ENCODE peak calls at places on chromosomes 12 and 14, in seven cellular contexts. O is A549; Y is AG10803; P is cardiac muscle cell; Q is CD8-positive, alpha-beta T cell; B is stomach; N is upper lobe of left lung. H is an unnamed sample.

GRCh38 chr14:21047378-21047781 is 5.2 kb downstream of the RNASE7 start:
- DNase-seq in O (no peak), Y (peak; percentile 96), P (peak; percentile 54), Q (no peak), B (no peak), N (no peak), H (no peak)

GRCh38 chr14:75562048-75562447 is 16.4 kb upstream of the FLVCR2 start:
- DNase-seq in O (no peak), Y (no peak), P (no peak), Q (no peak), B (no peak), N (no peak), H (no peak)

GRCh38 chr12:66156654-66157053 is 13.1 kb downstream of the TMBIM4 start:
- DNase-seq in O (no peak), Y (no peak), P (peak; percentile 74), Q (no peak), B (no peak), N (no peak), H (peak; percentile 38)

GRCh38 chr12:98417303-98417702 is 98.1 kb upstream of the TMPO start:
- DNase-seq in O (no peak), Y (peak; percentile 20), P (peak; percentile 41), Q (no peak), B (no peak), N (no peak), H (no peak)

GRCh38 chr12:123075591-123076171 is 75.2 kb downstream of the PITPNM2 start:
- DNase-seq in O (no peak), Y (no peak), P (no peak), Q (peak; percentile 77), B (peak; percentile 46), N (peak; percentile 72), H (no peak)

GRCh38 chr12:49518914-49519573 is 19.8 kb upstream of the KCNH3 start:
- DNase-seq in O (no peak), Y (no peak), P (peak; percentile 56), Q (no peak), B (no peak), N (no peak), H (peak; percentile 71)

GRCh38 chr12:19833775-19834501 is 394.6 kb downstream of the AEBP2 start:
- DNase-seq in O (no peak), Y (peak; percentile 82), P (peak; percentile 84), Q (no peak), B (no peak), N (no peak), H (no peak)

GRCh38 chr14:92994942-92995341 is 72.0 kb downstream of the CHGA start:
- DNase-seq in O (no peak), Y (no peak), P (no peak), Q (no peak), B (no peak), N (no peak), H (no peak)

GRCh38 chr14:105702275-105702817 is 176.0 kb downstream of the TMEM121 start:
- DNase-seq in O (no peak), Y (no peak), P (no peak), Q (no peak), B (no peak), N (no peak), H (no peak)

GRCh38 chr14:104771374-104771773 is 18.4 kb downstream of the SIVA1 start:
- DNase-seq in O (no peak), Y (no peak), P (no peak), Q (no peak), B (no peak), N (no peak), H (no peak)

DNA sequence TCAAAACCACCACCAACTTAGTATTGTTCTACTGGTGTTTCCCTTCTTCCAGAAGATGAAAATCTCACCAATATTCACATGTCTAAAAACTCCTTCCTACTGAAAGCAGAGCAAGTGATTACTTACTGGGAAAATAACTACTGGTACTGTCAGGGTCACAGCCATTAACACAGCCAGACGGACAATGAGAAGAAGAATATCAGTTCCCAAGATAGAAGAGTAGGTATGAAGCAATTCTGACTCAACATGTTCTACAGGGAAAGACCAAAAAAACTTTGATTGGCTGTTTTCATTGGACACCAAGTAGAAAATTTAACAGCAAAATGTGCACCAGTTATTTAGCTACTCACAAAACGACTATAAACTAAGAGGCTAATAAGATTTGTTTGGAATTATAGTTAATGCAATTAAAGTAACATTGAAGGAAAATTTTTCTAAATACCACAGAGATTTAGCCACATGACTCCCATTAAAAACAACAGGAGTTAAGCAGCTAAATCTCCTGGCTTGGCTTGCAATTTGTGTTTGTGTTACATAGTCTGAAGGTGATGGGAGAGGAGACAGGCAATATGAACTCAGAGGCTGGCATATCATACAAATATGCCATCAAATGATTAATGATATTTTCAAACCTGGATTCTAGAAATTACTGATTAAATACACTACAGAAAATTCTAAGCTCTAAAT is 9.5 kb downstream of the SLC38A2 start:
- DNase-seq in O (no peak), Y (no peak), P (peak; percentile 61), Q (no peak), B (no peak), N (no peak), H (no peak)
- H3K4me3 ChIP-seq in O (no peak overlapping the region), Y (peak overlapping the region; percentile 37), P (no peak overlapping the region), Q (no peak overlapping the region), B (no peak overlapping the region), N (peak overlapping the region; percentile 91), H (no peak overlapping the region)

GRCh38 chr12:29582156-29582555 is 84.7 kb upstream of the OVCH1 start:
- DNase-seq in O (no peak), Y (no peak), P (no peak), Q (no peak), B (no peak), N (no peak), H (no peak)
- H3K4me3 ChIP-seq in O (no peak overlapping the region), Y (no peak overlapping the region), P (no peak overlapping the region), Q (no peak overlapping the region), B (no peak overlapping the region), N (no peak overlapping the region), H (no peak overlapping the region)

DNA sequence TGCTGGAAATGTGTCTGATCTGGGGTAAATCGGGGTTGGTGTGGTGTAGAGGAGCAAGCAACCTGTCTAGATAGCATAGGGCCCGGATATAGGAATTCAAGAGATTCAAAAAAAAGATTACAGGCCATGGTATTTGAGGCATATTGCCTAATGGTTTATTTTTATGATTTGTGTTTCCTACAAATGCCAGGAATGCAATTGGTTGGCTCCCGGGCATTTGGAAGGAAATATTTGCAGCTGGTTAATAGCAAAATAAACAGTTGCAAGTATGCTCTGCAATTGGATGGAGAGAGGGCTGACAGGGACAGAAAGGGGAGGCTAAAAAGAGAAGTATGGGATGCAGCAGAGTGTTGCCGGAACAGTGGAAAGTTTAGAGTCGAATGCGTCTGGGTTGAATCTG is 315.6 kb upstream of the ATP2B1 start:
- DNase-seq in O (peak; percentile 3), Y (peak; percentile 85), P (no peak), Q (no peak), B (no peak), N (no peak), H (peak; percentile 67)
- H3K4me3 ChIP-seq in O (no peak overlapping the region), Y (no peak overlapping the region), P (no peak overlapping the region), Q (no peak overlapping the region), B (no peak overlapping the region), N (no peak overlapping the region), H (no peak overlapping the region)

GRCh38 chr14:61298834-61299233 is 17.7 kb upstream of the TMEM30B start:
- DNase-seq in O (no peak), Y (no peak), P (no peak), Q (no peak), B (no peak), N (no peak), H (no peak)

GRCh38 chr14:61300209-61300608 is 19.1 kb upstream of the TMEM30B start:
- DNase-seq in O (no peak), Y (no peak), P (no peak), Q (no peak), B (no peak), N (no peak), H (no peak)

GRCh38 chr14:61297581-61297980 is 16.4 kb upstream of the TMEM30B start:
- DNase-seq in O (no peak), Y (no peak), P (no peak), Q (no peak), B (no peak), N (no peak), H (no peak)

GRCh38 chr14:61296151-61296550 is 15.0 kb upstream of the TMEM30B start:
- DNase-seq in O (no peak), Y (no peak), P (no peak), Q (no peak), B (no peak), N (no peak), H (no peak)

GRCh38 chr14:61296707-61297502 is 15.8 kb upstream of the TMEM30B start:
- DNase-seq in O (peak; percentile 35), Y (peak; percentile 34), P (peak; percentile 71), Q (no peak), B (no peak), N (no peak), H (peak; percentile 76)
- H3K4me3 ChIP-seq in O (no peak overlapping the region), Y (no peak overlapping the region), P (no peak overlapping the region), Q (no peak overlapping the region), B (no peak overlapping the region), N (no peak overlapping the region), H (no peak overlapping the region)

GRCh38 chr12:125061229-125061628 is 4.0 kb upstream of the AACS start:
- DNase-seq in O (no peak), Y (no peak), P (no peak), Q (no peak), B (no peak), N (no peak), H (no peak)

GRCh38 chr12:125065753-125066570 is 727 bp downstream of the AACS start:
- DNase-seq in O (peak; percentile 28), Y (no peak), P (no peak), Q (no peak), B (no peak), N (no peak), H (no peak)

GRCh38 chr12:125065021-125065752 is at the start of gene AACS:
- DNase-seq in O (peak; percentile 83), Y (peak; percentile 68), P (peak; percentile 83), Q (peak; percentile 74), B (peak; percentile 79), N (peak; percentile 75), H (peak; percentile 87)

GRCh38 chr12:125068391-125068790 is 3.2 kb downstream of the AACS start:
- DNase-seq in O (no peak), Y (no peak), P (no peak), Q (no peak), B (no peak), N (no peak), H (no peak)

GRCh38 chr12:125064492-125064891 is 743 bp upstream of the AACS start:
- DNase-seq in O (no peak), Y (no peak), P (no peak), Q (no peak), B (no peak), N (no peak), H (no peak)
- H3K4me3 ChIP-seq in O (peak overlapping the region; percentile 85), Y (peak overlapping the region; percentile 80), P (peak overlapping the region; percentile 81), Q (peak overlapping the region; percentile 98), B (peak overlapping the region; percentile 84), N (peak overlapping the region; percentile 96), H (peak overlapping the region; percentile 87)

GRCh38 chr14:59355101-59355500 is 110.1 kb downstream of the GPR135 start:
- DNase-seq in O (no peak), Y (no peak), P (no peak), Q (no peak), B (no peak), N (no peak), H (no peak)

GRCh38 chr14:59358105-59358504 is 107.1 kb downstream of the GPR135 start:
- DNase-seq in O (peak; percentile 18), Y (peak; percentile 98), P (peak; percentile 93), Q (no peak), B (no peak), N (peak; percentile 80), H (peak; percentile 90)

GRCh38 chr14:59358774-59359173 is 106.4 kb downstream of the GPR135 start:
- DNase-seq in O (no peak), Y (no peak), P (no peak), Q (no peak), B (no peak), N (no peak), H (no peak)

GRCh38 chr14:59356298-59356697 is 108.9 kb downstream of the GPR135 start:
- DNase-seq in O (no peak), Y (no peak), P (no peak), Q (no peak), B (no peak), N (no peak), H (no peak)

GRCh38 chr14:59356783-59357182 is 108.4 kb downstream of the GPR135 start:
- DNase-seq in O (no peak), Y (no peak), P (no peak), Q (no peak), B (no peak), N (no peak), H (no peak)
- H3K4me3 ChIP-seq in O (no peak overlapping the region), Y (no peak overlapping the region), P (no peak overlapping the region), Q (no peak overlapping the region), B (no peak overlapping the region), N (no peak overlapping the region), H (no peak overlapping the region)